ENCODE peak calls at places on chromosomes 4 and X, in nine cellular contexts. I is NCI-H345; E is stimulated activated CD4-positive, alpha-beta T cell treated with anti-CD3 and anti-CD28 coated beads, Interleukin-2, amount 100 ng/mL, for 48 hours; V is upper lobe of right lung; O is adipocyte; H is nephron progenitor cell; W is activated T-cell treated with anti-CD3 and anti-CD28 coated beads, Interleukin-2, amount 50 U/mL, for 72 hours; U is SK-N-DZ; Z is lung. X is an unnamed sample.

GRCh38 chrX:107537815-107538214 is 88.4 kb downstream of the FRMPD3 start:
- DNase-seq in E (peak; percentile 23), O (peak; percentile 58), H (peak; percentile 21), I (no peak), U (peak; percentile 16), V (no peak), Z (no peak), W (peak; percentile 46), X (no peak)

GRCh38 chr4:8696369-8697127 is 104.0 kb downstream of the CPZ start:
- DNase-seq in H (no peak), Z (no peak), U (no peak), O (no peak), W (no peak), I (no peak), V (peak; percentile 50), E (no peak), X (no peak)

GRCh38 chrX:38087594-38087993 is 81.2 kb downstream of the SYTL5 start:
- DNase-seq in U (no peak), I (no peak), O (no peak), Z (no peak), H (no peak), W (no peak), V (no peak), E (no peak), X (no peak)

GRCh38 chrX:23513121-23513520 is 154.2 kb upstream of the PRDX4 start:
- DNase-seq in E (no peak), V (no peak), U (no peak), O (no peak), Z (no peak), I (peak; percentile 39), H (no peak), W (no peak), X (no peak)

GRCh38 chrX:133681897-133682296 is 266.6 kb upstream of the GPC4 start:
- DNase-seq in H (no peak), U (no peak), O (no peak), I (no peak), E (no peak), Z (no peak), W (no peak), V (no peak), X (no peak)

GRCh38 chrX:104370089-104370488 is 115.4 kb upstream of the ESX1 start:
- DNase-seq in H (no peak), V (no peak), O (no peak), W (no peak), E (no peak), Z (no peak), U (no peak), I (no peak), X (no peak)

GRCh38 chr4:152680988-152681731 is 1.4 kb upstream of the TMEM154 start:
- DNase-seq in H (no peak), Z (no peak), E (no peak), W (no peak), O (no peak), V (no peak), U (no peak), I (no peak), X (no peak)

GRCh38 chr4:177728361-177729152 is 286.3 kb upstream of the AGA start:
- DNase-seq in O (no peak), H (no peak), U (no peak), Z (no peak), I (no peak), W (no peak), V (no peak), E (no peak), X (no peak)

GRCh38 chr4:173119818-173120217 is 48.8 kb upstream of the GALNT7 start:
- DNase-seq in O (no peak), H (no peak), I (no peak), Z (no peak), W (no peak), V (no peak), E (no peak), U (no peak), X (no peak)

GRCh38 chr4:122118243-122118642 is 33.9 kb upstream of the BLTP1 start:
- DNase-seq in W (no peak), H (no peak), I (no peak), E (no peak), O (no peak), V (no peak), U (no peak), Z (no peak), X (no peak)

GRCh38 chr4:150578745-150579470 is 3.0 kb upstream of the MAB21L2 start:
- DNase-seq in Z (no peak), I (no peak), V (no peak), E (no peak), H (peak; percentile 38), W (no peak), U (peak; percentile 74), O (peak; percentile 81), X (no peak)

GRCh38 chrX:120144178-120144844 is 14.1 kb upstream of the RHOXF2 start:
- DNase-seq in W (no peak), I (no peak), V (no peak), U (peak; percentile 55), Z (no peak), H (peak; percentile 5), E (no peak), O (peak; percentile 7), X (no peak)

GRCh38 chr4:88523325-88524129 is at the start of gene PYURF:
- DNase-seq in W (peak; percentile 85), O (peak; percentile 99), V (peak; percentile 98), Z (peak; percentile 94), H (peak; percentile 97), E (peak; percentile 78), I (peak; percentile 88), U (peak; percentile 92), X (peak; percentile 90)